ENCODE peak calls at places on chromosomes 7 and 10, in five cellular contexts. J, B, F, K and E are unnamed samples.

GRCh38 chr7:101123703-101124068 is 3.2 kb upstream of the SERPINE1 start:
- DNase-seq in F (no peak), B (no peak), K (no peak), J (no peak), E (no peak)

GRCh38 chr7:103915958-103916357 is 73.5 kb downstream of the RELN start:
- DNase-seq in B (no peak), F (no peak), K (no peak), J (no peak), E (no peak)

GRCh38 chr7:46058424-46058823 is 137.4 kb upstream of the IGFBP3 start:
- DNase-seq in B (peak), K (no peak), F (no peak), J (no peak), E (no peak)

GRCh38 chr10:81724431-81724830 is 150.6 kb upstream of the NRG3 start:
- DNase-seq in B (no peak), J (no peak), F (no peak), K (no peak), E (no peak)

GRCh38 chr10:31419394-31420063 is 100.5 kb downstream of the ZEB1 start:
- DNase-seq in J (no peak), B (peak), K (no peak), F (no peak), E (no peak)

GRCh38 chr10:124992462-124993344 is 50.8 kb downstream of the ZRANB1 start:
- DNase-seq in B (peak), K (no peak), J (peak), F (peak), E (no peak)

GRCh38 chr7:102286237-102287081 is at the start of gene SH2B2:
- DNase-seq in B (peak), F (peak), J (peak), K (no peak), E (peak)

GRCh38 chr7:26346611-26347200 is 55.0 kb downstream of the SNX10 start:
- DNase-seq in F (no peak), J (no peak), B (no peak), K (no peak), E (no peak)

GRCh38 chr10:85979598-85979997 is 387.0 kb downstream of the GRID1 start:
- DNase-seq in J (no peak), F (no peak), K (no peak), B (no peak), E (no peak)

GRCh38 chr10:132183046-132183445 is 3.7 kb upstream of the DPYSL4 start:
- DNase-seq in F (no peak), B (no peak), K (no peak), J (no peak), E (no peak)